ENCODE peak calls at places on chromosome 1, in eight cellular contexts. D, F, G, Q, A, M, U and B are unnamed samples.

GRCh38 chr1:99481391-99481996 is 164.4 kb upstream of the PALMD start:
- DNase-seq in D (peak; percentile 71), F (peak; percentile 51), G (no peak), Q (peak; percentile 65), A (peak; percentile 55), M (peak; percentile 70), U (peak; percentile 83), B (no peak)

GRCh38 chr1:46615088-46615487 is 1.5 kb downstream of the MOB3C start:
- DNase-seq in D (peak; percentile 25), F (no peak), G (no peak), Q (no peak), A (no peak), M (no peak), U (no peak), B (no peak)

GRCh38 chr1:99648107-99648506 is 2.2 kb downstream of the PALMD start:
- DNase-seq in D (peak; percentile 78), F (peak; percentile 26), G (no peak), Q (no peak), A (peak; percentile 4), M (no peak), U (no peak), B (peak; percentile 73)

GRCh38 chr1:151992345-151993083 is 1.1 kb downstream of the S100A10 start:
- DNase-seq in D (peak; percentile 98), F (peak; percentile 92), G (peak; percentile 73), Q (no peak), A (peak; percentile 89), M (peak; percentile 96), U (no peak), B (peak; percentile 81)

GRCh38 chr1:160874935-160875334 is 10.0 kb downstream of the ITLN1 start:
- DNase-seq in D (peak; percentile 41), F (no peak), G (no peak), Q (no peak), A (no peak), M (no peak), U (no peak), B (no peak)

GRCh38 chr1:227612658-227613057 is 49.3 kb downstream of the ZNF678 start:
- DNase-seq in D (no peak), F (no peak), G (no peak), Q (no peak), A (no peak), M (no peak), U (no peak), B (no peak)

GRCh38 chr1:71656902-71657301 is 576.1 kb upstream of the ZRANB2 start:
- DNase-seq in D (no peak), F (no peak), G (no peak), Q (no peak), A (no peak), M (peak; percentile 46), U (no peak), B (no peak)

GRCh38 chr1:194829492-194829891 is 1643.1 kb upstream of the B3GALT2 start:
- DNase-seq in D (peak; percentile 0), F (no peak), G (no peak), Q (no peak), A (no peak), M (no peak), U (no peak), B (no peak)

GRCh38 chr1:9691726-9692125 is 40.2 kb downstream of the PIK3CD start:
- DNase-seq in D (no peak), F (no peak), G (no peak), Q (no peak), A (no peak), M (no peak), U (no peak), B (no peak)

GRCh38 chr1:6414881-6415280 is 4.8 kb downstream of the HES2 start:
- DNase-seq in D (peak; percentile 89), F (no peak), G (no peak), Q (no peak), A (no peak), M (no peak), U (no peak), B (no peak)

GRCh38 chr1:6415979-6416656 is 3.6 kb downstream of the HES2 start:
- DNase-seq in D (peak; percentile 56), F (no peak), G (no peak), Q (no peak), A (no peak), M (no peak), U (no peak), B (no peak)

GRCh38 chr1:6416906-6417305 is 2.8 kb downstream of the HES2 start:
- DNase-seq in D (no peak), F (no peak), G (no peak), Q (no peak), A (no peak), M (no peak), U (no peak), B (no peak)

GRCh38 chr1:6412896-6413295 is 6.8 kb downstream of the HES2 start:
- DNase-seq in D (peak; percentile 93), F (no peak), G (no peak), Q (no peak), A (peak; percentile 16), M (no peak), U (no peak), B (no peak)

DNA sequence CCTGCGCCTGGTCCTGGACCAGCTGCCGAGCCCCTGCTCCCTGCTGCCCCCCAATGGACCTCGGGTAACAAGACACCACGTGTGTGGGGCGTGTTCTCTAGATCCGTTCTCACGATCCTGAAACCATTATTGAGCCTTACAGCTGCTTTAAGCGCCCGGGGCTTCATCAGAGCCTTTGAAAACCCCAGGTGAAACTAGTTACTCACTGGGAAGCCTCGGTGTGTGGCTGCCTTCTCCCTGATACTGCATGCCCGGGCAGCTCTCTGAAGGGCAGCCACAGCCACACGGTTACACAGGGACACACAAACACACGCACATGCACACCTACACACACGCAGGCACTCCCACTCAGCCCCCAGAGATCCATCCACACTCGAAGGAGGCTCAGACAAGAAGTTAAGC is 5.3 kb downstream of the HES2 start:
- DNase-seq in D (peak; percentile 100), F (peak; percentile 33), G (no peak), Q (peak; percentile 86), A (peak; percentile 42), M (peak; percentile 46), U (peak; percentile 54), B (no peak)
- TF ChIP-seq CTCF in D (peak; percentile 67), F (peak; percentile 26), G (no peak), Q (peak; percentile 53), A (peak; percentile 46), M (peak; percentile 52), U (peak; percentile 77), B (peak; percentile 51)

GRCh38 chr1:185595835-185596667 is 138.1 kb upstream of the HMCN1 start:
- DNase-seq in D (peak; percentile 76), F (peak; percentile 52), G (no peak), Q (peak; percentile 74), A (peak; percentile 50), M (peak; percentile 48), U (peak; percentile 73), B (no peak)
- TF ChIP-seq CTCF in D (peak; percentile 90), F (peak; percentile 40), G (no peak), Q (peak; percentile 79), A (peak; percentile 46), M (peak; percentile 79), U (peak; percentile 81), B (peak; percentile 56)

DNA sequence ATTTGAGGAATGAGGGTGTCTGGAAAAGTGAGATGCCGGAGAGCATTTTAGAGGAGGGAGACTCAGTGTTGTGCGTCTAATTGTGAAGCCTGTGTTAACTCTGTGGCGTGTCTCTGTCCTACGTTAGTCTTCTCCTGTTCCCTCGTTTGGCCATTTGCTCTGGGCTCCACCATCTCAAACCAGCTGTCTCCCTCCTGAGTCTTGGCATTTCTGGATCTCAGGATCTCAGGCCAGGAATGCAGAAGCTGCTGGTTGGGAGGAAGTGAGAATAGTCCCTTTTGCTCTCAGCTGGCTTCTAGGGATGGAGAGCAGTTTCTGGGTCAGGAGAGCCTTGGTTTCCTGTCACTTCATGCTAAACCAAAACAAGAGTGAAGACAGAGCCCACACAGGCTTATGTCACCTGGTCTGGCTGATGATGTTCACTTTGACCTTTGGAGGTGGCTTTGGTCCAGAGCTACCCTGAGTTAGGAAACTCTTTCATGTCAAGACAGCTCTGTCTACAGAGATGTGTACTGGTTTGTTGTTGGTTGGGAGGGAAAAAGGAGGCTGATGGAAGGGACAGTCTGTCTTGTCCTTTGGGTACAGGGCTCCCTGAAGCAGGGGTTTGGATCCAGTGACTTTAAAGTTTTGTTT is 859 bp downstream of the NFASC start:
- DNase-seq in D (no peak), F (no peak), G (no peak), Q (no peak), A (no peak), M (no peak), U (no peak), B (no peak)
- TF ChIP-seq CTCF in D (no peak), F (no peak), G (no peak), Q (no peak), A (no peak), M (no peak), U (no peak), B (no peak)

GRCh38 chr1:166838766-166839599 is at the start of gene POGK:
- DNase-seq in D (peak; percentile 90), F (peak; percentile 93), G (peak; percentile 88), Q (peak; percentile 95), A (peak; percentile 93), M (peak; percentile 85), U (peak; percentile 94), B (peak; percentile 94)
- TF ChIP-seq CTCF in D (no peak), F (no peak), G (no peak), Q (no peak), A (no peak), M (no peak), U (no peak), B (no peak)

DNA sequence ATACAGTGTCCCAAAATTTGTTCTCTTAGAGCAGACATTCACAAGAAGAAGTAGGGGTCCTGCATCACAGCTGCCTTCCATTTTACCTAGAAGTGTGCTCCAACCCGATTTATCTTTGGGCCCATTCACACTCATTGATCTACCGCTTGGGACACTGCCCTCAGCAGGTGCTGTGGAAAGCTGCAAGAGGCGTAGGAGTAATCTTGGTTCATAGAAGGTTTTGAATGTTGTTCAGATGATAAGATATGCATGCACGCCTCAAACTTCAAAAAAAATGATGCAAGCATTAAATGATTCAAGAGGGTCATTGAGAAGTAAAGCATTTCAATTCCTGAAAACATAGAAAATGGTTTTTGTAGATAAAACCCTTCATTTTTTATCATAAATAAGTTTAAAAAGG is 18.6 kb upstream of the C1orf105 start:
- DNase-seq in D (no peak), F (no peak), G (no peak), Q (no peak), A (no peak), M (no peak), U (peak; percentile 11), B (no peak)
- TF ChIP-seq CTCF in D (peak; percentile 18), F (peak; percentile 15), G (no peak), Q (no peak), A (peak; percentile 37), M (peak; percentile 39), U (peak; percentile 27), B (no peak)